ENCODE peak calls at places on chromosomes 6 and 20, in six cellular contexts. One of them, this sample, is unnamed.

GRCh38 chr20:1951436-1952115 is 42.3 kb downstream of the PDYN start:
- DNase-seq in PC-9: no peak
- DNase-seq in heart left ventricle: no peak
- DNase-seq in foreskin fibroblast: no peak
- DNase-seq in breast epithelium: no peak
- DNase-seq in PC-3: no peak
- DNase-seq in this sample: no peak

GRCh38 chr6:31738048-31738979 is 1.5 kb upstream of the MSH5 start:
- DNase-seq in PC-3: peak; percentile 73
- DNase-seq in heart left ventricle: peak; percentile 56
- DNase-seq in PC-9: peak; percentile 65
- DNase-seq in foreskin fibroblast: peak; percentile 88
- DNase-seq in breast epithelium: peak; percentile 81
- DNase-seq in this sample: peak; percentile 90

GRCh38 chr6:77466055-77467028 is 3.1 kb upstream of the HTR1B start:
- DNase-seq in breast epithelium: no peak
- DNase-seq in heart left ventricle: no peak
- DNase-seq in foreskin fibroblast: peak; percentile 74
- DNase-seq in PC-3: peak; percentile 32
- DNase-seq in PC-9: peak; percentile 36
- DNase-seq in this sample: peak; percentile 76

GRCh38 chr6:125906158-125906998 is 50.2 kb upstream of the HINT3 start:
- DNase-seq in heart left ventricle: peak; percentile 33
- DNase-seq in PC-9: peak; percentile 11
- DNase-seq in PC-3: peak; percentile 41
- DNase-seq in breast epithelium: no peak
- DNase-seq in foreskin fibroblast: no peak
- DNase-seq in this sample: peak; percentile 38

GRCh38 chr6:157982580-157983438 is 1.1 kb downstream of the SYNJ2 start:
- DNase-seq in heart left ventricle: no peak
- DNase-seq in foreskin fibroblast: no peak
- DNase-seq in PC-9: no peak
- DNase-seq in breast epithelium: peak; percentile 46
- DNase-seq in PC-3: peak; percentile 66
- DNase-seq in this sample: peak; percentile 59

GRCh38 chr20:16106191-16106849 is 466.9 kb downstream of the KIF16B start:
- DNase-seq in breast epithelium: no peak
- DNase-seq in PC-9: no peak
- DNase-seq in foreskin fibroblast: no peak
- DNase-seq in PC-3: peak; percentile 97
- DNase-seq in heart left ventricle: no peak
- DNase-seq in this sample: peak; percentile 10

GRCh38 chr20:3716195-3716834 is 3.9 kb upstream of the SIGLEC1 start:
- DNase-seq in PC-3: peak; percentile 64
- DNase-seq in PC-9: peak; percentile 51
- DNase-seq in heart left ventricle: peak; percentile 59
- DNase-seq in breast epithelium: no peak
- DNase-seq in foreskin fibroblast: peak; percentile 18
- DNase-seq in this sample: peak; percentile 49

GRCh38 chr6:26268659-26269402 is 96.2 kb upstream of the BTN3A2 start:
- DNase-seq in PC-9: peak; percentile 42
- DNase-seq in foreskin fibroblast: no peak
- DNase-seq in heart left ventricle: no peak
- DNase-seq in breast epithelium: no peak
- DNase-seq in PC-3: peak; percentile 83
- DNase-seq in this sample: peak; percentile 70

GRCh38 chr20:62794007-62794724 is 2.1 kb upstream of the MRGBP start:
- DNase-seq in breast epithelium: peak; percentile 96
- DNase-seq in heart left ventricle: peak; percentile 96
- DNase-seq in PC-3: peak; percentile 97
- DNase-seq in foreskin fibroblast: peak; percentile 96
- DNase-seq in PC-9: peak; percentile 97
- DNase-seq in this sample: peak; percentile 92

DNA sequence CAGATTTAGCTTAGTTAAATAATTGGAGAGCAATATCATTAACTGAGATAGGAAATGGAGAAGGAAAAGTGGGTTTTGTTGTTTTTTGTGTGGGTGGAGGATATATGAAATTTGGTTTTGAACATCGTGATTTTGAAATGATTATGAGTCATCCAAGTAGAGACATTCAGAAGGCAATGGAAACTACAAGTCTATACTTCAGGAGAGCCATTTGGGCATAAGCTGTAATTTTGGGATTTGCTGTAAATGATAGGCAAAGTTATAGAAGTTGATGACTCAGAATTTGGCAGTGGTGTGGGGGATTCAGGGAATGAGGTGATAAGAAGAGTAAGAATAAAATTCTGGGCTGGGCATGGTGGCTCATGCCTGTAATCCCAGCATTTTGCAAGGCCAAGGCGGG is 27.4 kb upstream of the FAM135A start:
- DNase-seq in PC-3: no peak
- DNase-seq in foreskin fibroblast: no peak
- DNase-seq in heart left ventricle: no peak
- DNase-seq in breast epithelium: no peak
- DNase-seq in PC-9: no peak
- DNase-seq in this sample: peak; percentile 18
- TF ChIP-seq CTCF in PC-3: no peak
- TF ChIP-seq CTCF in foreskin fibroblast: no peak
- TF ChIP-seq CTCF in heart left ventricle: no peak
- TF ChIP-seq CTCF in breast epithelium: no peak
- TF ChIP-seq CTCF in PC-9: no peak
- TF ChIP-seq CTCF in this sample: no peak

GRCh38 chr6:108596947-108597346 is 36.2 kb downstream of the FOXO3 start:
- DNase-seq in PC-9: no peak
- DNase-seq in foreskin fibroblast: no peak
- DNase-seq in breast epithelium: no peak
- DNase-seq in PC-3: no peak
- DNase-seq in heart left ventricle: no peak
- DNase-seq in this sample: no peak

GRCh38 chr6:108598316-108598863 is 37.7 kb downstream of the FOXO3 start:
- DNase-seq in PC-3: no peak
- DNase-seq in breast epithelium: no peak
- DNase-seq in foreskin fibroblast: peak; percentile 85
- DNase-seq in PC-9: no peak
- DNase-seq in heart left ventricle: no peak
- DNase-seq in this sample: peak; percentile 92

GRCh38 chr6:108594640-108595039 is 33.9 kb downstream of the FOXO3 start:
- DNase-seq in PC-3: peak; percentile 13
- DNase-seq in breast epithelium: no peak
- DNase-seq in PC-9: no peak
- DNase-seq in foreskin fibroblast: no peak
- DNase-seq in heart left ventricle: peak; percentile 41
- DNase-seq in this sample: no peak

GRCh38 chr6:108592371-108593337 is 31.9 kb downstream of the FOXO3 start:
- DNase-seq in PC-3: no peak
- DNase-seq in foreskin fibroblast: peak; percentile 77
- DNase-seq in breast epithelium: no peak
- DNase-seq in heart left ventricle: peak; percentile 44
- DNase-seq in PC-9: peak; percentile 51
- DNase-seq in this sample: peak; percentile 94

DNA sequence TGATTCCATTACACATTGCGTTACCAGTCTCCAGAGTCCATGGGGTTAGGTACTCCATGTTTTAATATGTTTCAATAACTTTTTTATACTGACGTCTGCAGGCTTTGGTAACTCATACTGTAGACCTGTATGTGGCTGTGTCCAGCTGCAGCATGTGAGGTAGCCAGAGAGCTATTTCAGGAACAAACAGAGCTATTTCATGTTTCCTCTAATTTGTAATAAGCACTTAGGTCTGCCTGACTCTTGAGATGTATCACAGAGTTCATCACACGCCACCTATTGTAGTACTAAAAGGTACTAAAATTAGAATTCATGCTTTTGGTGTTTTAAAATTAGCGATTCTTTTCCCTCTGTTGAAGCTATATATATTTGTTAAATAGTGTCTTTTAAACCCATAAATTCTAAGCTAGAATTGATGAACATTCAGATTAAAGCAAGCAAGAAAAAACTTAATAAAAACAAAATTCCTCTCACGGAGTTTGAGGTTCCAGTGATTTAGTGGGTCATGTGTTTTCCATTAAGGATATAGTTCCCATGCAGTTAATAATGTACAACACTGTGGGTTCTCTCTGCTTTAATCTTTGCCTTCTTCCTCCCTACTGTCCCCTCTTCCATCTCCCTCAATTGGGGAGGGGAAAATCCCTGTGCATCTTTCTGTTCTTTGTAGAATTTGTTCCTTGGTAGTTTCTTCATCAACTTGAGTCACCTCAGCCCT is 37.0 kb downstream of the FOXO3 start:
- DNase-seq in PC-9: no peak
- DNase-seq in PC-3: no peak
- DNase-seq in breast epithelium: no peak
- DNase-seq in heart left ventricle: no peak
- DNase-seq in foreskin fibroblast: no peak
- DNase-seq in this sample: peak; percentile 54
- H3K4me3 ChIP-seq in PC-9: no peak overlapping the region
- H3K4me3 ChIP-seq in PC-3: no peak overlapping the region
- H3K4me3 ChIP-seq in breast epithelium: no peak overlapping the region
- H3K4me3 ChIP-seq in heart left ventricle: no peak overlapping the region
- H3K4me3 ChIP-seq in foreskin fibroblast: no peak overlapping the region
- H3K4me3 ChIP-seq in this sample: no peak overlapping the region

DNA sequence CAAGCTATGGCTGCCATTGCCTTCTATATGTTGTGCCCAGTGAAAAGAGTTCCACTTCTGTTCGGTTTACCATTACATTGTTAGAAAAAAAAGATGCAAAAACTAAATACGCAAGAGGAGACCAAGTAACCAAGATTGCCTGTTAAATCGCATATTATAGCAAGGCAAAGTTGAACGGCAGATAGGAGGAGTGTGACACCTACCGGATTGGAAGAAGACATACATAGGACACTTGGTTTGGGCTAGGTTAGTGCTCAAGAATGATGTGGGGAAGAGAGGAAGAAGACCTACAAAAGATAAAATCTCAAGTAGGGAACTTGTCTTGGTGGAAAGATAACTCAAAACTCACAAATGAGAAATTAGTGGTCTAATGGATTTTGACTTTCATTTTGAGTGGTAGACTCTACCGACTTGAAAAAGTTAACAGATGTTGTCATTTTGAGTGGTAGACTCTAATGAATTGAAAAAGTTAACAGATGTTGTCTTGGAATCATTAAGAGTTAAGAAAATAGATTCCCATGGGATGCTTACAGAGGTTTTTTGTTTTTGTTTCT is 95.5 kb downstream of the F13A1 start:
- DNase-seq in breast epithelium: no peak
- DNase-seq in heart left ventricle: no peak
- DNase-seq in PC-9: no peak
- DNase-seq in PC-3: peak; percentile 41
- DNase-seq in foreskin fibroblast: no peak
- DNase-seq in this sample: peak; percentile 2
- TF ChIP-seq CTCF in breast epithelium: no peak
- TF ChIP-seq CTCF in heart left ventricle: no peak
- TF ChIP-seq CTCF in PC-9: peak; percentile 21
- TF ChIP-seq CTCF in PC-3: peak; percentile 62
- TF ChIP-seq CTCF in foreskin fibroblast: no peak
- TF ChIP-seq CTCF in this sample: no peak

GRCh38 chr20:37727247-37727956 is 33.6 kb downstream of the CTNNBL1 start:
- DNase-seq in heart left ventricle: no peak
- DNase-seq in PC-3: no peak
- DNase-seq in PC-9: no peak
- DNase-seq in foreskin fibroblast: peak; percentile 40
- DNase-seq in breast epithelium: no peak
- DNase-seq in this sample: peak; percentile 79
- H3K4me3 ChIP-seq in heart left ventricle: no peak overlapping the region
- H3K4me3 ChIP-seq in PC-3: no peak overlapping the region
- H3K4me3 ChIP-seq in PC-9: no peak overlapping the region
- H3K4me3 ChIP-seq in foreskin fibroblast: no peak overlapping the region
- H3K4me3 ChIP-seq in breast epithelium: no peak overlapping the region
- H3K4me3 ChIP-seq in this sample: no peak overlapping the region

DNA sequence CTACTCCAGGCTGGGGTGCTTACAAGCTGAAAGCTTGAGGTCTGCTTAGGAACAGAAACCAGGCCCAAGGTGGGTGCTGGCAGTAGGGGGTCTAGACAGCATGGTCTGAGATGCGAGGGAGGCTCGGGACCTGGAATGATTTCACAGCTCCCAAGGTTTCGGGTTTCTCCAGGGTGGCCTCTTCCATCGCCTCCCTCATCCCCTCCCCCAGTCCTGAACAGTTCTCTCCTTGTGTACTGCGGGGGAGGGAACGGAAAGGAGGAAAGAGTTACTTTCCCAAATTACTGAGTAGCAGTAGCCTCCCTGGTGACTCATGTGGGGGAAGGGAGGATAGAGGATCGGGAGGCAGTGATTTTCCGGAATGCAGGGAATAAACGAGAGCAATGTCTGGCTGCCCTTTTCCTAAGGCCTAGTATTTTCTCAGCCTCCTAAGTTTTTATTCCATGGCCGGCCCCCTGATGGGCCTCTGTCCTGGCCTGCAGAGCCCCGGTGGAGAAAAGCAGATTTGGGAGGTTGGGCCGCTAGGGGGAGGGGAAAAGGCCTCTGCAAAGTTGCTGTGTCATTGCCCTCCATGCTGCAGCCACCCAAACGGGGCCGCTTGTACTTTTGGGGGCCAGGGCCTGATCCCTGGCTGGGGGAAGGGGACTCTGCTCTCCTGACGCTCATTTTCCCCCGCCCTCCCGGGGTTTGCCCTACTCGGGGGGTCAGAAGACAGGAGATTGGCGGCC is 1.5 kb downstream of the BRD2 start:
- DNase-seq in breast epithelium: peak; percentile 67
- DNase-seq in PC-3: peak; percentile 99
- DNase-seq in foreskin fibroblast: peak; percentile 98
- DNase-seq in PC-9: peak; percentile 59
- DNase-seq in heart left ventricle: peak; percentile 83
- DNase-seq in this sample: peak; percentile 98
- TF ChIP-seq CTCF in breast epithelium: peak; percentile 84
- TF ChIP-seq CTCF in PC-3: peak; percentile 19
- TF ChIP-seq CTCF in foreskin fibroblast: no peak
- TF ChIP-seq CTCF in PC-9: peak; percentile 34
- TF ChIP-seq CTCF in heart left ventricle: peak; percentile 32
- TF ChIP-seq CTCF in this sample: peak; percentile 12

This sample was measured in fibroblast of mammary gland.